ENCODE peak calls at places on chromosome 13, in ten cellular contexts. N is foreskin melanocyte; S is AG09309; D is activated naive CD4-positive, alpha-beta T cell treated with anti-CD3 and anti-CD28 coated beads, Interleukin-2, amount 10 ng/mL, durations not matched to agents 7 days and 5 days; A is GF-D8; B is central memory CD4-positive, alpha-beta T cell; W is GM04504; T is WTC11; Z is NCI-H1092; O is Kasumi-1. U is an unnamed sample.

GRCh38 chr13:73657821-73658540 is 476.2 kb downstream of the KLF12 start:
- DNase-seq in A (no peak), N (no peak), O (no peak), D (no peak), B (no peak), Z (no peak), T (no peak), W (no peak), S (no peak), U (peak)

GRCh38 chr13:44350775-44351504 is 22.7 kb upstream of the SERP2 start:
- DNase-seq in A (no peak), N (no peak), B (no peak), W (no peak), S (no peak), Z (no peak), T (no peak), D (no peak), O (no peak), U (no peak)

GRCh38 chr13:99392126-99392805 is 85.1 kb upstream of the GPR183 start:
- DNase-seq in Z (no peak), B (no peak), T (no peak), D (peak), O (no peak), N (no peak), W (no peak), A (no peak), S (no peak), U (no peak)

GRCh38 chr13:103272770-103273169 is 206.6 kb upstream of the SLC10A2 start:
- DNase-seq in N (no peak), A (no peak), O (no peak), W (no peak), D (no peak), B (no peak), T (no peak), S (no peak), Z (no peak), U (no peak)

GRCh38 chr13:79937311-79938243 is 403.3 kb downstream of the SPRY2 start:
- DNase-seq in A (no peak), W (no peak), N (peak), O (no peak), B (no peak), Z (no peak), D (no peak), T (no peak), S (no peak), U (no peak)

GRCh38 chr13:48593551-48593950 is 60.2 kb upstream of the CYSLTR2 start:
- DNase-seq in B (no peak), S (no peak), W (no peak), A (no peak), D (no peak), N (no peak), T (no peak), Z (no peak), O (no peak), U (no peak)

GRCh38 chr13:111518161-111518791 is 197.8 kb downstream of the TEX29 start:
- DNase-seq in S (no peak), T (no peak), A (no peak), Z (peak), B (no peak), O (no peak), W (no peak), N (no peak), D (no peak), U (no peak)

GRCh38 chr13:98026457-98026857 is 73.0 kb downstream of the IPO5 start:
- DNase-seq in O (no peak), N (no peak), D (no peak), A (no peak), T (no peak), W (no peak), B (no peak), S (no peak), Z (no peak), U (no peak)

GRCh38 chr13:66048888-66049287 is 1181.2 kb downstream of the PCDH9 start:
- DNase-seq in S (no peak), A (no peak), W (no peak), O (no peak), Z (no peak), N (no peak), B (no peak), D (no peak), T (no peak), U (no peak)

GRCh38 chr13:113979791-113980471 is 6.1 kb upstream of the C13orf46 start:
- DNase-seq in N (no peak), T (no peak), B (no peak), D (peak), A (no peak), S (no peak), Z (no peak), O (no peak), W (no peak), U (no peak)

GRCh38 chr13:46100191-46100877 is 4.5 kb downstream of the CPB2 start:
- DNase-seq in W (no peak), N (no peak), Z (no peak), B (no peak), A (no peak), O (peak), D (no peak), T (no peak), S (no peak), U (no peak)

GRCh38 chr13:42477588-42478190 is 96.3 kb upstream of the TNFSF11 start:
- DNase-seq in T (no peak), A (no peak), D (no peak), Z (no peak), O (no peak), W (no peak), S (no peak), N (no peak), B (no peak), U (peak)

GRCh38 chr13:64917566-64917965 is 2312.6 kb downstream of the PCDH9 start:
- DNase-seq in S (no peak), T (no peak), A (no peak), N (no peak), Z (no peak), O (no peak), B (no peak), W (no peak), D (no peak), U (no peak)

GRCh38 chr13:44273991-44274810 is 99.4 kb upstream of the SERP2 start:
- DNase-seq in D (peak), W (no peak), T (no peak), A (no peak), N (no peak), S (peak), B (peak), O (no peak), Z (no peak), U (no peak)

GRCh38 chr13:41127746-41128145 is 4.9 kb downstream of the KBTBD6 start:
- DNase-seq in N (no peak), B (no peak), O (no peak), D (no peak), Z (no peak), A (no peak), T (no peak), S (no peak), W (no peak), U (no peak)

GRCh38 chr13:113937497-113938140 is 36.3 kb downstream of the C13orf46 start:
- DNase-seq in S (no peak), W (no peak), Z (no peak), B (no peak), N (no peak), O (no peak), D (no peak), T (no peak), A (no peak), U (no peak)

GRCh38 chr13:112882555-112883024 is 86.4 kb upstream of the MCF2L start:
- DNase-seq in T (no peak), N (no peak), W (no peak), A (no peak), B (no peak), S (no peak), O (no peak), D (no peak), Z (no peak), U (no peak)

GRCh38 chr13:30038884-30039283 is 188.5 kb upstream of the UBL3 start:
- DNase-seq in N (no peak), S (peak), W (peak), D (no peak), A (no peak), T (no peak), Z (no peak), O (no peak), B (no peak), U (no peak)

GRCh38 chr13:93776936-93777335 is 550.3 kb downstream of the GPC6 start:
- DNase-seq in W (peak), T (no peak), Z (no peak), A (no peak), D (no peak), N (no peak), B (no peak), S (peak), O (no peak), U (peak)

GRCh38 chr13:32300920-32301319 is 14.2 kb downstream of the ZAR1L start:
- DNase-seq in A (no peak), D (no peak), B (no peak), O (no peak), N (no peak), W (no peak), Z (no peak), T (no peak), S (no peak), U (no peak)

GRCh38 chr13:95117092-95117491 is 184.2 kb downstream of the ABCC4 start:
- DNase-seq in O (no peak), B (no peak), D (no peak), A (no peak), W (no peak), T (no peak), N (no peak), S (no peak), Z (no peak), U (no peak)

GRCh38 chr13:23621316-23621645 is 51.1 kb downstream of the TNFRSF19 start:
- DNase-seq in S (peak), O (no peak), W (peak), B (no peak), N (no peak), A (no peak), Z (no peak), T (no peak), D (no peak), U (no peak)

GRCh38 chr13:29922281-29922821 is 71.9 kb upstream of the UBL3 start:
- DNase-seq in B (no peak), Z (no peak), T (no peak), O (no peak), S (no peak), D (no peak), N (no peak), W (peak), A (no peak), U (no peak)

GRCh38 chr13:23560571-23561089 is 9.6 kb upstream of the TNFRSF19 start:
- DNase-seq in O (no peak), W (no peak), T (no peak), D (no peak), B (no peak), Z (no peak), A (no peak), N (no peak), S (no peak), U (no peak)

GRCh38 chr13:67742478-67742877 is 512.3 kb upstream of the PCDH9 start:
- DNase-seq in O (no peak), N (no peak), B (no peak), W (no peak), Z (no peak), A (no peak), T (no peak), S (no peak), D (no peak), U (no peak)

GRCh38 chr13:102974574-102975195 is 91.5 kb downstream of the SLC10A2 start:
- DNase-seq in T (no peak), D (no peak), O (no peak), B (no peak), A (no peak), N (no peak), Z (no peak), W (no peak), S (no peak), U (no peak)

GRCh38 chr13:51112771-51113170 is 1.7 kb upstream of the C13orf42 start:
- DNase-seq in N (no peak), T (no peak), A (no peak), S (no peak), Z (no peak), B (no peak), D (no peak), W (no peak), O (no peak), U (no peak)